ENCODE peak calls at places on chromosomes 3 and 15, in ten cellular contexts. M is suprapubic skin, C is thyroid gland, B is adrenal gland, U is uterus, N is breast epithelium, Z is A549, J is Peyer's patch, D is K562, W is tibial nerve. T is an unnamed sample.

GRCh38 chr3:195080571-195081141 is 190.3 kb downstream of the XXYLT1 start:
- DNase-seq in M (no peak), C (peak), B (no peak), U (no peak), N (peak), Z (no peak), J (no peak), D (no peak), W (no peak), T (peak)

GRCh38 chr15:72421484-72421883 is 23.4 kb downstream of the TMEM202 start:
- DNase-seq in M (no peak), C (no peak), B (no peak), U (no peak), N (no peak), Z (no peak), J (no peak), D (no peak), W (no peak), T (no peak)

GRCh38 chr3:152177757-152178156 is 91.0 kb upstream of the MBNL1 start:
- DNase-seq in M (no peak), C (no peak), B (no peak), U (no peak), N (no peak), Z (no peak), J (no peak), D (no peak), W (no peak), T (no peak)

GRCh38 chr15:33699691-33700447 is 268.4 kb upstream of the CHRM5 start:
- DNase-seq in M (no peak), C (peak), B (no peak), U (no peak), N (no peak), Z (no peak), J (no peak), D (no peak), W (no peak), T (no peak)

GRCh38 chr15:28456476-28457395 is 76.0 kb downstream of the GOLGA8G start:
- DNase-seq in M (peak), C (peak), B (no peak), U (no peak), N (no peak), Z (no peak), J (peak), D (no peak), W (no peak), T (no peak)

GRCh38 chr3:168063122-168063521 is 32.6 kb downstream of the GOLIM4 start:
- DNase-seq in M (no peak), C (no peak), B (no peak), U (no peak), N (no peak), Z (no peak), J (no peak), D (no peak), W (no peak), T (no peak)

GRCh38 chr3:46692566-46692983 is 904 bp downstream of the ALS2CL start:
- DNase-seq in M (peak), C (peak), B (peak), U (no peak), N (peak), Z (peak), J (peak), D (peak), W (no peak), T (peak)

GRCh38 chr3:39716849-39717248 is 92.6 kb upstream of the MYRIP start:
- DNase-seq in M (no peak), C (no peak), B (no peak), U (no peak), N (no peak), Z (no peak), J (no peak), D (no peak), W (no peak), T (no peak)

GRCh38 chr3:143865302-143865701 is 17.0 kb upstream of the SLC9A9 start:
- DNase-seq in M (no peak), C (no peak), B (no peak), U (no peak), N (no peak), Z (no peak), J (no peak), D (no peak), W (no peak), T (no peak)

GRCh38 chr15:33149919-33150318 is 44.6 kb downstream of the FMN1 start:
- DNase-seq in M (no peak), C (no peak), B (no peak), U (no peak), N (no peak), Z (no peak), J (no peak), D (no peak), W (no peak), T (no peak)

GRCh38 chr3:52354676-52355075 is 38.6 kb downstream of the DNAH1 start:
- DNase-seq in M (no peak), C (no peak), B (no peak), U (no peak), N (no peak), Z (no peak), J (no peak), D (no peak), W (no peak), T (no peak)

GRCh38 chr3:160869825-160870224 is 113.8 kb downstream of the PPM1L start:
- DNase-seq in M (peak), C (peak), B (peak), U (no peak), N (peak), Z (no peak), J (no peak), D (no peak), W (no peak), T (no peak)

GRCh38 chr15:72491768-72492167 is 17.6 kb downstream of the ARIH1 start:
- DNase-seq in M (no peak), C (no peak), B (no peak), U (no peak), N (no peak), Z (peak), J (no peak), D (no peak), W (no peak), T (no peak)

GRCh38 chr15:31239409-31239808 is 87.2 kb upstream of the KLF13 start:
- DNase-seq in M (no peak), C (no peak), B (no peak), U (no peak), N (no peak), Z (no peak), J (no peak), D (no peak), W (no peak), T (no peak)

GRCh38 chr15:91867581-91868026 is 14.1 kb downstream of the SLCO3A1 start:
- DNase-seq in M (peak), C (peak), B (peak), U (peak), N (peak), Z (peak), J (peak), D (no peak), W (no peak), T (peak)

GRCh38 chr3:48088056-48088748 is 72.0 kb upstream of the MAP4 start:
- DNase-seq in M (peak), C (peak), B (peak), U (peak), N (no peak), Z (no peak), J (no peak), D (peak), W (no peak), T (peak)

GRCh38 chr15:91482799-91483198 is 370.7 kb upstream of the SLCO3A1 start:
- DNase-seq in M (no peak), C (no peak), B (no peak), U (no peak), N (no peak), Z (no peak), J (no peak), D (no peak), W (no peak), T (no peak)

GRCh38 chr3:142944346-142944745 is 19.1 kb downstream of the PAQR9 start:
- DNase-seq in M (no peak), C (no peak), B (no peak), U (no peak), N (no peak), Z (no peak), J (no peak), D (no peak), W (no peak), T (no peak)

GRCh38 chr15:98926236-98926635 is 81.4 kb downstream of the PGPEP1L start:
- DNase-seq in M (no peak), C (no peak), B (no peak), U (no peak), N (no peak), Z (no peak), J (no peak), D (no peak), W (no peak), T (no peak)

GRCh38 chr3:127395663-127396320 is 107.9 kb upstream of the PRR20G start:
- DNase-seq in M (no peak), C (no peak), B (no peak), U (no peak), N (no peak), Z (no peak), J (peak), D (no peak), W (no peak), T (no peak)

GRCh38 chr3:36461588-36461987 is 81.3 kb downstream of the STAC start:
- DNase-seq in M (no peak), C (no peak), B (no peak), U (no peak), N (no peak), Z (no peak), J (no peak), D (no peak), W (no peak), T (no peak)

GRCh38 chr3:79844176-79844575 is 76.4 kb upstream of the ROBO1 start:
- DNase-seq in M (no peak), C (no peak), B (no peak), U (no peak), N (no peak), Z (no peak), J (no peak), D (no peak), W (no peak), T (no peak)

GRCh38 chr15:90160781-90161727 is 40.1 kb upstream of the SEMA4B start:
- DNase-seq in M (no peak), C (peak), B (no peak), U (no peak), N (peak), Z (no peak), J (peak), D (no peak), W (no peak), T (peak)

GRCh38 chr15:76105911-76106310 is 46.1 kb downstream of the TMEM266 start:
- DNase-seq in M (no peak), C (no peak), B (no peak), U (no peak), N (no peak), Z (no peak), J (no peak), D (no peak), W (no peak), T (no peak)

GRCh38 chr3:114081022-114081421 is 24.5 kb downstream of the QTRT2 start:
- DNase-seq in M (no peak), C (no peak), B (no peak), U (no peak), N (no peak), Z (no peak), J (no peak), D (no peak), W (no peak), T (no peak)

GRCh38 chr3:14758297-14758696 is 60.5 kb upstream of the FGD5 start:
- DNase-seq in M (no peak), C (no peak), B (no peak), U (no peak), N (no peak), Z (no peak), J (no peak), D (no peak), W (no peak), T (no peak)

GRCh38 chr3:14762701-14763100 is 56.1 kb upstream of the FGD5 start:
- DNase-seq in M (no peak), C (no peak), B (no peak), U (no peak), N (no peak), Z (no peak), J (no peak), D (no peak), W (no peak), T (no peak)

GRCh38 chr3:14760185-14760584 is 58.6 kb upstream of the FGD5 start:
- DNase-seq in M (no peak), C (no peak), B (no peak), U (no peak), N (no peak), Z (no peak), J (no peak), D (no peak), W (no peak), T (no peak)

GRCh38 chr3:14758893-14759292 is 59.9 kb upstream of the FGD5 start:
- DNase-seq in M (no peak), C (no peak), B (no peak), U (no peak), N (no peak), Z (no peak), J (peak), D (no peak), W (no peak), T (no peak)

DNA sequence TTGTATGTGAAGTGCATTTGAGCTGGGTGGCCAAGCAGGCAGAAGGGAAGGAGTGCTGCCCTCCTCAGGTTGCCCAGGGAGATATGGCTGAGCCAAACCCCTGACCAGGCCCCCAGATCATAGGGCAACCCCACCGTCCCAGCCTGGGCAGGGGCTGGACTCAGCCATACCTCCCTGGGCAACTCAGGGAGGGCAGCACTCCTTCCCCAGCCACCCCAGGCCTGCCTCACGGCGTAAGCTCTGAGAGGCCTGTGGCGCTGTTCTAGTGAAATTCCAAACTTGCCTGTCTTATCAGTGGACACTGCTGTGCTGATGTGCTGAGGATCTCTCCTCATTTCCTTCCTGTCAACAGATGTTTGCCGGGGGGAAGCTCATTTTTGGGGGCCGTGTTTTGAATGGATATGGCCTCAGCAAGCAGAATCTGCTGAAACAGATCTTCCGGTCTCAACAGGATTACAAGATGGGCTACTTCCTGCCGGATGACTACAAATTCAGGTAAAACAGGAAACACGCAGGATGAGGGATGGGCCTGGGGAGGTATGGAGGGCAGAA is 57.6 kb upstream of the FGD5 start:
- DNase-seq in M (no peak), C (no peak), B (peak), U (no peak), N (no peak), Z (no peak), J (peak), D (no peak), W (no peak), T (no peak)
- TF ChIP-seq CTCF in M (no peak), C (no peak), B (no peak), U (no peak), N (no peak), Z (peak), J (no peak), D (no peak), W (no peak), T (no peak)

GRCh38 chr3:55558316-55558715 is 71.2 kb upstream of the WNT5A start:
- DNase-seq in M (no peak), C (no peak), B (no peak), U (no peak), N (no peak), Z (no peak), J (no peak), D (no peak), W (no peak), T (no peak)
- TF ChIP-seq POLR2A in M (no peak), C (no peak), B (no peak), U (no peak), N (no peak), Z (no peak), J (no peak), D (no peak), W (no peak), T (no peak)

DNA sequence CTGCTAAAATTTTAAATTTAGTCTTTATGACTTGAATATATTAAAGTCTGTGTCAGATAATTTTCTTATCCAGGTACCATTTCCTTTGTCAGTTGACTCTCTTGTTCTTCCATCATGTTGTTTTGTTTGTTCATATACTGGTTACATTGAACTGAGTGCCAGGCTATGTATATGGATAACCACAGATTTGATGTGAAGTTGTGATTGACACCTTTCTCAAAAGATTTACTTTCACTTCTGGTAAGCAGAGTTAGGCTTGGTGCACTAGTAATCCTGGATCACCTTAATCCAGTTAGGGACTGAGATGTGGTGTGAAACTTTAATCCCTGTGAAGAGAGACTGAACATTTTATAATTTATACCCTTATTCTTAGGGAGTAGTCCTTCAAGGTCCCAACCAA is 99.4 kb downstream of the ADAM10 start:
- DNase-seq in M (no peak), C (no peak), B (no peak), U (no peak), N (no peak), Z (no peak), J (no peak), D (no peak), W (no peak), T (no peak)
- TF ChIP-seq CTCF in M (no peak), C (no peak), B (no peak), U (no peak), N (no peak), Z (no peak), J (no peak), D (no peak), W (no peak), T (no peak)

DNA sequence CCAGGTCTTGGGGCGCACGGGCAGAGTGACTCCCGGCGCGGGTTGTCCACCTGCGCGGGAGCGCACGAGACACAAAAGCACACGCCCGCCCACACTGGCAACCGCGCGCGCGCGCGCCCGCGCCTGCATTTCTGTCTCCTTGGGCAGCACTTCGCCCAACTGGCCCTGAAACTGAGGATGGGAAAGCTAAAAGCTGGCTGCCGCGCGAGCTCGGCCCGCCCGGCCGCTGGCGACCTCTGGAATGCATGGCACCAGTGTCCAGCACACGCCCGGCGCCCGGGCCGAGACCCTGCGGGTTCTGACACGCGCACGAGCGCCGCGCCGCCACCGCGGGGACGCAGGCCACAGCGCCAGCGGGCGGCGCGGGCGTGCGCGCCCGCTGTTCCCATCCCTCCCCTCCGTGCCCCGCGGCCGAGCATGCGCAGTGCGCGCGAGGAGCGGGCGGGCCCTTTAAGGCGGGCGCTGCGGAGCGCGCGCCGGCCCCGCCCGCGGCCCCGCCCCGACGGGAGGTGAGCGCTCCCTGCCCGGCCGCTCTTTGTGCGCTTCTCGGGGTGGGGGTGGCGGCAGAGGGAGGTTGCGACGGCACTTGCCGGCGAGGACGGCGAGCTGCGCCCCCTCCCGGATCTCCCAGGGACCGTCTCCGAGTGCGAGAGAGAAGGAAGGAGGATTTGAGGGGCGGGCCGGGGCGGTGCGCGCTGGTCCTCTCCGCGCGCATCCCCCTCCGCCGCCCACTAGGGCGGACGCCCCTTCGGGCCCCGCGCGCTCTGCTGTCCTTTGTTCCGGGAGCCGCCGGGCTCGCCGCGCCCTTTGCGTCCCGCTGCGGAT is 1.1 kb upstream of the MEX3B start:
- DNase-seq in M (peak), C (peak), B (peak), U (peak), N (peak), Z (peak), J (peak), D (peak), W (peak), T (peak)
- TF ChIP-seq POLR2A in M (peak), C (no peak), B (peak), U (peak), N (no peak), Z (peak), J (peak), D (peak), W (peak), T (no peak)